ENCODE peak calls at places on chromosomes 5 and 9, in four cellular contexts. Y is GM12891, Q is erythroblast, T is NCI-H2081. P is an unnamed sample.

GRCh38 chr5:14009575-14009974 is 65.1 kb upstream of the DNAH5 start:
- DNase-seq in Y (no peak), Q (no peak), T (peak; percentile 40), P (no peak)

GRCh38 chr5:14153932-14154646 is 10.9 kb downstream of the TRIO start:
- DNase-seq in Y (no peak), Q (no peak), T (no peak), P (no peak)

GRCh38 chr5:66558562-66558961 is 37.6 kb upstream of the MAST4 start:
- DNase-seq in Y (peak; percentile 11), Q (no peak), T (no peak), P (peak; percentile 8)

GRCh38 chr9:104091708-104092107 is 2.4 kb upstream of the SMC2 start:
- DNase-seq in Y (no peak), Q (peak; percentile 20), T (peak; percentile 74), P (no peak)

GRCh38 chr5:91787718-91788117 is 404.6 kb upstream of the ARRDC3 start:
- DNase-seq in Y (no peak), Q (no peak), T (no peak), P (no peak)

GRCh38 chr5:142475102-142475501 is 150.3 kb upstream of the SPRY4 start:
- DNase-seq in Y (no peak), Q (no peak), T (no peak), P (no peak)

GRCh38 chr9:20873240-20873860 is 158.1 kb downstream of the HACD4 start:
- DNase-seq in Y (no peak), Q (no peak), T (no peak), P (no peak)

GRCh38 chr5:117568622-117569021 is 994.0 kb upstream of the SEMA6A start:
- DNase-seq in Y (no peak), Q (no peak), T (no peak), P (no peak)

GRCh38 chr5:75050415-75050814 is 1.9 kb downstream of the GCNT4 start:
- DNase-seq in Y (no peak), Q (peak; percentile 49), T (no peak), P (no peak)

GRCh38 chr9:123150708-123151503 is 117.4 kb downstream of the GPR21 start:
- DNase-seq in Y (no peak), Q (no peak), T (no peak), P (no peak)

GRCh38 chr5:139422307-139422893 is 16.9 kb downstream of the DNAJC18 start:
- DNase-seq in Y (peak; percentile 64), Q (peak; percentile 72), T (peak; percentile 42), P (no peak)

GRCh38 chr9:9747787-9748186 is 865.0 kb downstream of the PTPRD start:
- DNase-seq in Y (no peak), Q (no peak), T (no peak), P (no peak)

GRCh38 chr5:68285857-68286611 is 70.5 kb downstream of the PIK3R1 start:
- DNase-seq in Y (no peak), Q (peak; percentile 78), T (peak; percentile 36), P (no peak)

GRCh38 chr9:38141751-38142150 is 72.7 kb upstream of the SHB start:
- DNase-seq in Y (no peak), Q (no peak), T (no peak), P (no peak)

GRCh38 chr5:18507114-18507513 is 872.9 kb downstream of the TAF11L14 start:
- DNase-seq in Y (no peak), Q (no peak), T (no peak), P (no peak)

GRCh38 chr9:98906273-98907040 is 37.2 kb upstream of the COL15A1 start:
- DNase-seq in Y (no peak), Q (peak; percentile 43), T (no peak), P (no peak)

GRCh38 chr5:97600486-97600885 is 417.4 kb upstream of the RIOK2 start:
- DNase-seq in Y (no peak), Q (no peak), T (no peak), P (no peak)

GRCh38 chr5:178801021-178801420 is 58.7 kb upstream of the ZNF354B start:
- DNase-seq in Y (no peak), Q (no peak), T (no peak), P (no peak)

GRCh38 chr5:149426931-149427330 is 47.8 kb upstream of the IL17B start:
- DNase-seq in Y (no peak), Q (no peak), T (no peak), P (no peak)

GRCh38 chr9:2159521-2160417 is 144.6 kb downstream of the SMARCA2 start:
- DNase-seq in Y (no peak), Q (no peak), T (no peak), P (no peak)

GRCh38 chr9:121328876-121329681 is 41.0 kb downstream of the STOM start:
- DNase-seq in Y (no peak), Q (no peak), T (no peak), P (no peak)

GRCh38 chr9:136949239-136949816 is 2.7 kb upstream of the LCN12 start:
- DNase-seq in Y (no peak), Q (no peak), T (no peak), P (no peak)

GRCh38 chr9:7520396-7520795 is 279.2 kb downstream of the DMAC1 start:
- DNase-seq in Y (no peak), Q (no peak), T (no peak), P (no peak)

GRCh38 chr9:1125741-1126140 is 75.6 kb downstream of the DMRT2 start:
- DNase-seq in Y (no peak), Q (no peak), T (no peak), P (no peak)